ENCODE peak calls at places on chromosomes 11 and 22, in nine cellular contexts. P is hepatocyte, D is fibroblast of mammary gland, Z is cardiac fibroblast, R is lower lobe of right lung, O is kidney epithelial cell, S is left ventricle myocardium inferior, N is sigmoid colon, F is foreskin fibroblast. B is an unnamed sample.

GRCh38 chr11:102007567-102008437 is 39.4 kb upstream of the CFAP300 start:
- DNase-seq in P (peak), D (peak), Z (peak), R (no peak), O (peak), S (no peak), N (no peak), F (peak), B (peak)

GRCh38 chr11:46285173-46285572 is 7.7 kb downstream of the CREB3L1 start:
- DNase-seq in P (no peak), D (peak), Z (peak), R (no peak), O (no peak), S (no peak), N (no peak), F (no peak), B (no peak)

GRCh38 chr11:99781074-99781473 is 760.3 kb downstream of the CNTN5 start:
- DNase-seq in P (no peak), D (no peak), Z (peak), R (no peak), O (no peak), S (no peak), N (no peak), F (no peak), B (no peak)

GRCh38 chr11:17649696-17650600 is 69.4 kb upstream of the MYOD1 start:
- DNase-seq in P (no peak), D (peak), Z (no peak), R (no peak), O (no peak), S (no peak), N (no peak), F (peak), B (no peak)

GRCh38 chr11:19938051-19938856 is 222.0 kb downstream of the DBX1 start:
- DNase-seq in P (peak), D (peak), Z (peak), R (peak), O (no peak), S (peak), N (no peak), F (no peak), B (no peak)

GRCh38 chr11:132658696-132659095 is 873.6 kb downstream of the OPCML start:
- DNase-seq in P (no peak), D (no peak), Z (no peak), R (no peak), O (no peak), S (no peak), N (no peak), F (no peak), B (no peak)

GRCh38 chr11:92266821-92267220 is 42.2 kb downstream of the FAT3 start:
- DNase-seq in P (peak), D (no peak), Z (no peak), R (no peak), O (no peak), S (no peak), N (no peak), F (no peak), B (no peak)

GRCh38 chr11:57294225-57295131 is 30.3 kb downstream of the TNKS1BP1 start:
- DNase-seq in P (no peak), D (peak), Z (peak), R (no peak), O (no peak), S (no peak), N (no peak), F (peak), B (no peak)

GRCh38 chr22:18927020-18927419 is 9.1 kb downstream of the PRODH start:
- DNase-seq in P (no peak), D (no peak), Z (no peak), R (no peak), O (no peak), S (no peak), N (no peak), F (no peak), B (no peak)

DNA sequence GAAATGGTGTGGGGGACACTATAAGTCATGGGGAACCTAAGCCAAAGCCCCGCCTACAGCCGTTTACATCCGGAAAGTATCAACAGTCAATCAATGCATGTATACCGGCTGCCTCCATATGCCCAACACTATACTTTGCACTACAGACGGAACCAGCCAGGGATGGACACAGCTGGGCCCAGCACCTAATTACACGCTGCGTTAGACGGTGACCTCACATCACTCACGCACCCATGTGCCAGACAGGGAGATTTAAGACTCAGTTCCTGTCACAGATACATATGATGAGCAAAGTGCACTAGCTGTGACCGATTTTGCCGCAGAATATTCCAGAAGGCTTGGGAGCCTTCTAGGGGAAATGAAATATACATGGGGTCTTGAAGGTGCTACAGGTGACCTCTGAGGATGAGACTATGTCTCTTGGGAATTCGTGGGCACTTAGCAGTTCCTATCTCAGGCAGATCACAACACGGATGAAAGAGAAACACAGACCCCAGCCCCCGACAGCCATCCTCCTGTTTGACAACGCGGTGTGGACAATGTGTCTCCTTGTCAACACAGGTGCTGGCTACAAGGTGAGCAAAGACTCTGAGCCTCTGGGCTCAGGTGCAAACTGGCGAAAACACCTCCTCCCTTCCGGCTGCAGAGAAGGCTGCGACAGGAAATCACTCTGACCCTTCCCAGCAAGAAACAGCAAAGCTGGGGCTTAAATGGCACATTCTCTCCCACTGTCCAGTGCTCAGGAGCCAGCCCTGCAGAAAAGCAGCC is 8.0 kb downstream of the AHNAK start:
- DNase-seq in P (no peak), D (no peak), Z (no peak), R (no peak), O (no peak), S (no peak), N (no peak), F (no peak), B (no peak)
- H3K4me3 ChIP-seq in P (no peak), D (peak), Z (no peak), R (peak), O (no peak), S (peak), N (peak), F (peak), B (peak)

GRCh38 chr22:37735054-37735453 is 38.2 kb downstream of the TRIOBP start:
- DNase-seq in P (peak), D (no peak), Z (peak), R (peak), O (no peak), S (peak), N (peak), F (no peak), B (no peak)
- TF ChIP-seq CTCF in P (peak), D (peak), Z (peak), R (peak), O (peak), S (peak), N (peak), F (peak), B (peak)

DNA sequence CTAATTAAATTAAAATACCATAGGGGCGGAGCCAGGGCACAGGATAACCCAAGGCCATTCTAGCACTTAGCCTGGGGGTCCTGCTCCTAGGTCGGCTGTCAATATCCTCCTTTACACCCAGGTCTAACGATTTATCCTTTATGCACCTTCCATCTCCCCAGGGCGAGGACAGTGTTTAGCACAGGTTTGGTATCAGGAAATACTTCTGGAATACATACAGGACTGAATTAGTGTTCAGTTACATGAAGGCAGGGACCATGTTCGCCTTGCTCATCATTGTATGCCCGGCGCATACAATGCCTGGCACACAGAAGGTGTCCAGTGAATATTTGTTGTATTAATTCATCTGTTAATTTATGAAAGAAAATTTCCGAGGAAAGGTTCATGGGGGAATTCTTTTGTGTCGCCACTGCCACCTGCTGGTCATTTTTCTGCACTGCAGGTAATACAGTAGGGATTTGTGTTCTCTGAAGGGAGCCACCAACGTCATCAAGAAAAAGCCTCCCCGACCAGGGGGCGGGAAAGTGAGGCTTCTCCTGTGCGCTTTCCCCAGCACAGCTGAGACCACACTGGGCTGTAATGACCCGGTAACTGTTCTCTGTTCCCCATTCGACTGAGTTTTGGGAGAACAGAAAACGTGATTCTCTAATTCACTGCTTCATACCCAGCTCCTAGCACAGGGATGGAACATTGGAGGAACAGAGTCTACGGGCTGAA is 68.7 kb upstream of the ASPHD2 start:
- DNase-seq in P (peak), D (peak), Z (peak), R (peak), O (peak), S (peak), N (peak), F (peak), B (peak)
- H3K4me3 ChIP-seq in P (no peak), D (no peak), Z (no peak), R (no peak), O (no peak), S (peak), N (no peak), F (peak), B (no peak)

DNA sequence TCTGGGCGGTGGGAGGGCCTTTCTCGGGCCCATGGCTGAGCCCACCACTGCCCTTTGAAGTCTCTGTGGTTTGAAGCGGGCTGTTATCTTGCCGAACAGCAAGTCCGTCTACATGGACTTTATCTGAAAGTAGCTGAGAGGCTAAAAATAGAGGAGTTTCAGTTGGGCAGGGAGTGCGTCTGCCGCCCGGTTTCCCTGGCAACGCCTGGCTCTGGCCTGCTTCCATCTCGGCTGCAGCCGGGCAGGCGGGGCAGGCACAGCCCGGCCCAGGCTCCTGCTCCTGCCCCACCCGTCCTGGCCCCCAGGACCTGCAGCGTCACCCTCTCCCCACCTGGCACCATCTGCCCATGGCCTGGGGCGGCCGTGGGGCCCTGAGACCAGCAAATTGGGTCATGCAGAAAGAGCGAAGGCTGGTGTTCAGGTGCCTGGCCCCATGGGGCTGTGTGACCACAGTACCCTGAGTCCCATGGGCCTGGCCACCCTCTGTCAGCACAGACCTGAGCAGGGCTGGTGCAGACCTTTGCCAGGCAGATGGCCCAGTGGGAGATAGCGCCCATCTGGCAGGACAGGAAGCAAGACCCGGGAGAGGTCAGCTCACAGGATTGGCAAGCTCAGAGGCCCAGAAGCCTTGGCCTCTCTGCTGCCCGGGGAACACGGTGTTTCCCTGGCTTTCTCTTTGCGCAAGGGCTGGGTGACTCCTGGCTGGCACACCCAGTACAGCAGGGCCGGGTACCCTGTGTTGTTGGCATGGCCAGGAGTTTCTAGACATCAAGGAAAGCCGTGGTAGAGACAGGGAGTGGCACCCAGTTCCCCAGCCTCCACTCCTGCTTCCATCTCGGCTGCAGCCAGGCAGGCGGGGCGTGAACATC is 79.1 kb upstream of the KCNQ1OT1 start:
- DNase-seq in P (peak), D (no peak), Z (peak), R (peak), O (peak), S (peak), N (peak), F (peak), B (peak)
- TF ChIP-seq CTCF in P (peak), D (no peak), Z (no peak), R (peak), O (peak), S (peak), N (peak), F (no peak), B (no peak)

GRCh38 chr22:48836673-48837340 is 990.9 kb downstream of the BRD1 start:
- DNase-seq in P (no peak), D (no peak), Z (no peak), R (no peak), O (no peak), S (no peak), N (no peak), F (no peak), B (no peak)

GRCh38 chr22:48838376-48838775 is 989.3 kb downstream of the BRD1 start:
- DNase-seq in P (no peak), D (no peak), Z (no peak), R (no peak), O (no peak), S (no peak), N (no peak), F (no peak), B (no peak)

GRCh38 chr22:48838846-48839730 is 988.6 kb downstream of the BRD1 start:
- DNase-seq in P (no peak), D (no peak), Z (no peak), R (no peak), O (no peak), S (no peak), N (no peak), F (no peak), B (no peak)

GRCh38 chr22:48835857-48836672 is 991.6 kb downstream of the BRD1 start:
- DNase-seq in P (no peak), D (no peak), Z (no peak), R (no peak), O (no peak), S (no peak), N (no peak), F (no peak), B (no peak)

DNA sequence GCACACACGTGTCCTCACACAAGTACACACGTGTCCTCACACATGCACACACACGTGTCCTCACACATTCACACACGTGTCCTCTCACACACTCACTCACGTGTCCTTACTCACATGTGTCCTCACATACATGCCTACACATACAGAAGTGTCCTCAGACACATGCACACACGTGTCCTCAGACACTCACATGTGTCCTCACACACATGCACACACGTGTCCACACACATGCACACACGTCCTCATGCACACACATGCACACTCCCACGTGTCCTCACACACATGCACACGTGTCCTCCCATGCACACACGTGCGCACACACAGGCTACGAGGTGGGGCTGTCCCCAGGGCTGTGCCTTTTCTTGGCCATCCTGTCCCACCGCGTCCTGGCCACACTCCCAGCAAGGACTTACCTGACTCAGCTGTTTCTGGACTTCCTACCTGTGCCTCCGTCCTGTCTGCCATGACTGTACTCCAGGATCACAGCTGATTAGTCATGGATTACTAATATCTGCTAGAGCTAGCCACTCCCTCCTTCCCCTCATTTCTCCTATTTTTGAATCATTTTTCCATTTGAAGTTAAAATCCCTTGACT is 990.2 kb downstream of the BRD1 start:
- DNase-seq in P (no peak), D (no peak), Z (no peak), R (no peak), O (no peak), S (no peak), N (no peak), F (no peak), B (no peak)
- H3K4me3 ChIP-seq in P (no peak), D (no peak), Z (no peak), R (no peak), O (no peak), S (no peak), N (no peak), F (no peak), B (no peak)

GRCh38 chr22:35369996-35370395 is 10.9 kb upstream of the HMOX1 start:
- DNase-seq in P (no peak), D (no peak), Z (no peak), R (no peak), O (no peak), S (no peak), N (no peak), F (no peak), B (no peak)

GRCh38 chr22:35368386-35368785 is 12.5 kb upstream of the HMOX1 start:
- DNase-seq in P (no peak), D (no peak), Z (no peak), R (no peak), O (no peak), S (no peak), N (no peak), F (no peak), B (no peak)

GRCh38 chr22:35363571-35364086 is 17.3 kb upstream of the HMOX1 start:
- DNase-seq in P (no peak), D (no peak), Z (no peak), R (no peak), O (no peak), S (no peak), N (no peak), F (no peak), B (no peak)

DNA sequence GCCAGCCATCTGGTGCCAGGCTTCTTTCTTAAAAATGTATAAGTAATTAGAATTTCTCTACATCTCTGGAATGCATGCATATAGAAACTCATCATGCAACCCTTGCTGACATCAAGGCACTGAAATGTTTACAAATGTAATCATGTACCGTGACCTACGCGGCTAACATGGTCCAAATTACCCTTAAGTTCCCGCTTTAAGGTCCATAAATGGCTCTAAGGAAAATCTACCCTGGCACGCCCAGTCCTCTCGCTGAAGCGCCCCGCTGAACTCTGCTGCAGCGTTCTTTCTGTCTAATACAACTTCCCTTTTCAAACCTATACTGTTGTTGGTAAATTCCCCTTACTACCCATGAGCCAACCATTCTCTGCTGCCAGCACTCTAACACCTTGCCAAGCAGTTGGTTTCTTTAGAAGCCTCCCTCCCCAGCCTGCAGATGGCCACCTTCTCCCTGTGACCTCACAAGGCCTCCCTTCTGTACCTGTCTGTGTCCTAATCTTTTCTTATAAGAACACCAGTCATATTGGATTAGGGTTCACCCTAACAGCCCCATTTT is 13.5 kb upstream of the HMOX1 start:
- DNase-seq in P (peak), D (no peak), Z (no peak), R (peak), O (no peak), S (no peak), N (no peak), F (no peak), B (no peak)
- TF ChIP-seq CTCF in P (no peak), D (no peak), Z (no peak), R (no peak), O (no peak), S (no peak), N (no peak), F (no peak), B (no peak)

B was measured in BJ.